ENCODE peak calls at places on chromosomes 1 and 21, in five cellular contexts. One of them, this sample, is unnamed.

GRCh38 chr1:47708658-47709301 is 270.9 kb downstream of the FOXD2 start:
- DNase-seq in sigmoid colon: peak; percentile 57
- DNase-seq in left ventricle myocardium inferior: no peak
- DNase-seq in heart right ventricle: no peak
- DNase-seq in neural progenitor cell: peak; percentile 88
- DNase-seq in this sample: no peak

GRCh38 chr1:47478090-47478489 is 40.2 kb downstream of the FOXD2 start:
- DNase-seq in sigmoid colon: no peak
- DNase-seq in left ventricle myocardium inferior: no peak
- DNase-seq in heart right ventricle: no peak
- DNase-seq in neural progenitor cell: no peak
- DNase-seq in this sample: peak; percentile 23

GRCh38 chr1:216815239-216815955 is 92.2 kb upstream of the ESRRG start:
- DNase-seq in sigmoid colon: no peak
- DNase-seq in left ventricle myocardium inferior: peak; percentile 50
- DNase-seq in heart right ventricle: peak; percentile 45
- DNase-seq in neural progenitor cell: peak; percentile 64
- DNase-seq in this sample: no peak

GRCh38 chr1:34844252-34844634 is 15.3 kb downstream of the SMIM12 start:
- DNase-seq in sigmoid colon: no peak
- DNase-seq in left ventricle myocardium inferior: no peak
- DNase-seq in heart right ventricle: peak; percentile 51
- DNase-seq in neural progenitor cell: peak; percentile 70
- DNase-seq in this sample: no peak

GRCh38 chr1:67214420-67215174 is 48.3 kb downstream of the IL23R start:
- DNase-seq in sigmoid colon: no peak
- DNase-seq in left ventricle myocardium inferior: no peak
- DNase-seq in heart right ventricle: no peak
- DNase-seq in neural progenitor cell: peak; percentile 54
- DNase-seq in this sample: no peak

GRCh38 chr1:201499795-201500669 is 6.9 kb downstream of the CSRP1 start:
- DNase-seq in sigmoid colon: no peak
- DNase-seq in left ventricle myocardium inferior: peak; percentile 52
- DNase-seq in heart right ventricle: no peak
- DNase-seq in neural progenitor cell: peak; percentile 34
- DNase-seq in this sample: no peak

GRCh38 chr1:7393141-7393540 is 378.0 kb upstream of the VAMP3 start:
- DNase-seq in sigmoid colon: no peak
- DNase-seq in left ventricle myocardium inferior: no peak
- DNase-seq in heart right ventricle: no peak
- DNase-seq in neural progenitor cell: no peak
- DNase-seq in this sample: no peak

GRCh38 chr1:206503591-206504362 is 3.6 kb upstream of the RASSF5 start:
- DNase-seq in sigmoid colon: peak; percentile 80
- DNase-seq in left ventricle myocardium inferior: no peak
- DNase-seq in heart right ventricle: peak; percentile 64
- DNase-seq in neural progenitor cell: no peak
- DNase-seq in this sample: peak; percentile 76

GRCh38 chr1:173190101-173190895 is 16.8 kb downstream of the TNFSF4 start:
- DNase-seq in sigmoid colon: peak; percentile 91
- DNase-seq in left ventricle myocardium inferior: peak; percentile 78
- DNase-seq in heart right ventricle: peak; percentile 88
- DNase-seq in neural progenitor cell: no peak
- DNase-seq in this sample: peak; percentile 94

GRCh38 chr1:14961661-14962267 is 191.8 kb upstream of the TMEM51 start:
- DNase-seq in sigmoid colon: no peak
- DNase-seq in left ventricle myocardium inferior: no peak
- DNase-seq in heart right ventricle: no peak
- DNase-seq in neural progenitor cell: peak; percentile 36
- DNase-seq in this sample: peak; percentile 46

GRCh38 chr1:91924146-91924545 is 25.1 kb upstream of the BRDT start:
- DNase-seq in sigmoid colon: no peak
- DNase-seq in left ventricle myocardium inferior: no peak
- DNase-seq in heart right ventricle: no peak
- DNase-seq in neural progenitor cell: no peak
- DNase-seq in this sample: no peak

GRCh38 chr21:45982256-45982757 is 737 bp downstream of the COL6A1 start:
- DNase-seq in sigmoid colon: peak; percentile 71
- DNase-seq in left ventricle myocardium inferior: no peak
- DNase-seq in heart right ventricle: no peak
- DNase-seq in neural progenitor cell: peak; percentile 54
- DNase-seq in this sample: no peak

GRCh38 chr1:21124846-21125245 is 51.9 kb downstream of the EIF4G3 start:
- DNase-seq in sigmoid colon: no peak
- DNase-seq in left ventricle myocardium inferior: no peak
- DNase-seq in heart right ventricle: no peak
- DNase-seq in neural progenitor cell: no peak
- DNase-seq in this sample: no peak

GRCh38 chr21:38505654-38506523 is 7.6 kb upstream of the ERG start:
- DNase-seq in sigmoid colon: no peak
- DNase-seq in left ventricle myocardium inferior: no peak
- DNase-seq in heart right ventricle: peak; percentile 64
- DNase-seq in neural progenitor cell: peak; percentile 81
- DNase-seq in this sample: no peak

GRCh38 chr1:28341591-28341990 is 12.8 kb downstream of the MED18 start:
- DNase-seq in sigmoid colon: peak; percentile 0
- DNase-seq in left ventricle myocardium inferior: no peak
- DNase-seq in heart right ventricle: no peak
- DNase-seq in neural progenitor cell: no peak
- DNase-seq in this sample: no peak

GRCh38 chr1:30728832-30729638 is 5.7 kb upstream of the MATN1 start:
- DNase-seq in sigmoid colon: no peak
- DNase-seq in left ventricle myocardium inferior: no peak
- DNase-seq in heart right ventricle: no peak
- DNase-seq in neural progenitor cell: no peak
- DNase-seq in this sample: no peak

GRCh38 chr1:66916320-66916719 is 8.3 kb downstream of the DNAI4 start:
- DNase-seq in sigmoid colon: no peak
- DNase-seq in left ventricle myocardium inferior: no peak
- DNase-seq in heart right ventricle: no peak
- DNase-seq in neural progenitor cell: no peak
- DNase-seq in this sample: no peak

GRCh38 chr1:53277326-53277725 is 39.0 kb upstream of the MAGOH start:
- DNase-seq in sigmoid colon: no peak
- DNase-seq in left ventricle myocardium inferior: no peak
- DNase-seq in heart right ventricle: no peak
- DNase-seq in neural progenitor cell: no peak
- DNase-seq in this sample: no peak

GRCh38 chr1:2194319-2194897 is at the start of gene FAAP20:
- DNase-seq in sigmoid colon: peak; percentile 72
- DNase-seq in left ventricle myocardium inferior: peak; percentile 77
- DNase-seq in heart right ventricle: no peak
- DNase-seq in neural progenitor cell: peak; percentile 88
- DNase-seq in this sample: no peak

GRCh38 chr1:167374014-167374413 is 144.3 kb downstream of the CD247 start:
- DNase-seq in sigmoid colon: no peak
- DNase-seq in left ventricle myocardium inferior: no peak
- DNase-seq in heart right ventricle: no peak
- DNase-seq in neural progenitor cell: peak; percentile 5
- DNase-seq in this sample: no peak

GRCh38 chr21:36636439-36636838 is 62.5 kb upstream of the SIM2 start:
- DNase-seq in sigmoid colon: no peak
- DNase-seq in left ventricle myocardium inferior: no peak
- DNase-seq in heart right ventricle: no peak
- DNase-seq in neural progenitor cell: no peak
- DNase-seq in this sample: no peak

GRCh38 chr1:103517380-103518047 is 8.0 kb upstream of the RNPC3 start:
- DNase-seq in sigmoid colon: no peak
- DNase-seq in left ventricle myocardium inferior: no peak
- DNase-seq in heart right ventricle: no peak
- DNase-seq in neural progenitor cell: no peak
- DNase-seq in this sample: no peak

GRCh38 chr1:169143351-169143750 is 36.9 kb downstream of the ATP1B1 start:
- DNase-seq in sigmoid colon: no peak
- DNase-seq in left ventricle myocardium inferior: no peak
- DNase-seq in heart right ventricle: no peak
- DNase-seq in neural progenitor cell: no peak
- DNase-seq in this sample: no peak

GRCh38 chr1:169146536-169147214 is 40.2 kb downstream of the ATP1B1 start:
- DNase-seq in sigmoid colon: no peak
- DNase-seq in left ventricle myocardium inferior: no peak
- DNase-seq in heart right ventricle: no peak
- DNase-seq in neural progenitor cell: peak; percentile 11
- DNase-seq in this sample: no peak

GRCh38 chr1:169143984-169144383 is 37.5 kb downstream of the ATP1B1 start:
- DNase-seq in sigmoid colon: no peak
- DNase-seq in left ventricle myocardium inferior: no peak
- DNase-seq in heart right ventricle: no peak
- DNase-seq in neural progenitor cell: no peak
- DNase-seq in this sample: no peak

GRCh38 chr1:169142129-169142528 is 35.6 kb downstream of the ATP1B1 start:
- DNase-seq in sigmoid colon: no peak
- DNase-seq in left ventricle myocardium inferior: no peak
- DNase-seq in heart right ventricle: no peak
- DNase-seq in neural progenitor cell: no peak
- DNase-seq in this sample: no peak

GRCh38 chr1:169144941-169145626 is 38.6 kb downstream of the ATP1B1 start:
- DNase-seq in sigmoid colon: no peak
- DNase-seq in left ventricle myocardium inferior: no peak
- DNase-seq in heart right ventricle: no peak
- DNase-seq in neural progenitor cell: no peak
- DNase-seq in this sample: no peak
- H3K27ac ChIP-seq in sigmoid colon: no peak overlapping the region
- H3K27ac ChIP-seq in left ventricle myocardium inferior: no peak overlapping the region
- H3K27ac ChIP-seq in heart right ventricle: no peak overlapping the region
- H3K27ac ChIP-seq in neural progenitor cell: no peak overlapping the region
- H3K27ac ChIP-seq in this sample: no peak overlapping the region

GRCh38 chr1:160708118-160708517 is 3.5 kb downstream of the CD48 start:
- DNase-seq in sigmoid colon: no peak
- DNase-seq in left ventricle myocardium inferior: no peak
- DNase-seq in heart right ventricle: no peak
- DNase-seq in neural progenitor cell: no peak
- DNase-seq in this sample: no peak

GRCh38 chr1:160707171-160708109 is 4.2 kb downstream of the CD48 start:
- DNase-seq in sigmoid colon: no peak
- DNase-seq in left ventricle myocardium inferior: no peak
- DNase-seq in heart right ventricle: no peak
- DNase-seq in neural progenitor cell: no peak
- DNase-seq in this sample: no peak

GRCh38 chr1:160704250-160704649 is 7.4 kb downstream of the CD48 start:
- DNase-seq in sigmoid colon: peak; percentile 65
- DNase-seq in left ventricle myocardium inferior: peak; percentile 19
- DNase-seq in heart right ventricle: no peak
- DNase-seq in neural progenitor cell: no peak
- DNase-seq in this sample: peak; percentile 53

GRCh38 chr1:160702100-160702499 is 9.5 kb downstream of the CD48 start:
- DNase-seq in sigmoid colon: no peak
- DNase-seq in left ventricle myocardium inferior: no peak
- DNase-seq in heart right ventricle: no peak
- DNase-seq in neural progenitor cell: peak; percentile 61
- DNase-seq in this sample: no peak

DNA sequence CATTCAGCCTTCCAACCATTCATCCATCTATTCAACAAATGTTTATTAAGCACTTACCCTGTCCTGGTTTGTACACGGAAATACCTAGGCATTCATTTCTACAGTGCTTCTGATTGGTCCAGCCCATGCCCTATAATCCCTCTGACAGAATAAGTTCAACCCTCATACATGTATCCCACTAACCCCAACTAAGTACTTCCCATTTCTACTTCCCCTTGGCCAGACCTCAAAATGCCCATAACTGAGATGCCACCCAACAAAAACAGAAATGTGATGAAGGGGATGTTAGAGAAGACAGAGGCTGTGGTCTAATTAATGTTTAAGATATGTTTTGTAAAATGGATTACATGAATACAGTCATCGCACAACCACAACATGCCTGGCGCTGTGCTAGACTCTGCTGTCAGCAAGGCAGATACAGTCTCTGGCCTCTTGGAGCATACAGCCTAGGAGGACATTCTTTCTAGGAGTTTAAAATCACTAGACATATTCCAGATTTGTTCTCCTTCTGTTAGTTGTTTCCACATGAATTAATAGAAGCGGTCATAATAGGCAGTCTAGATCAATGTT is 6.4 kb downstream of the CD48 start:
- DNase-seq in sigmoid colon: no peak
- DNase-seq in left ventricle myocardium inferior: no peak
- DNase-seq in heart right ventricle: no peak
- DNase-seq in neural progenitor cell: no peak
- DNase-seq in this sample: no peak
- TF ChIP-seq CTCF in sigmoid colon: no peak
- TF ChIP-seq CTCF in left ventricle myocardium inferior: no peak
- TF ChIP-seq CTCF in heart right ventricle: no peak
- TF ChIP-seq CTCF in neural progenitor cell: no peak
- TF ChIP-seq CTCF in this sample: no peak

GRCh38 chr1:214525535-214526019 is 25.8 kb downstream of the PTPN14 start:
- DNase-seq in sigmoid colon: no peak
- DNase-seq in left ventricle myocardium inferior: no peak
- DNase-seq in heart right ventricle: no peak
- DNase-seq in neural progenitor cell: no peak
- DNase-seq in this sample: no peak
- H3K4me1 ChIP-seq in sigmoid colon: peaks cover 53% of the 10 kb centered on the region
- H3K4me1 ChIP-seq in left ventricle myocardium inferior: peaks cover 34% of the 10 kb centered on the region
- H3K4me1 ChIP-seq in heart right ventricle: peaks cover 4% of the 10 kb centered on the region
- H3K4me1 ChIP-seq in neural progenitor cell: peaks cover 16% of the 10 kb centered on the region
- H3K4me1 ChIP-seq in this sample: no peaks in the 10 kb centered on the region

GRCh38 chr1:24003331-24003972 is 23.3 kb upstream of the SRSF10 start:
- DNase-seq in sigmoid colon: no peak
- DNase-seq in left ventricle myocardium inferior: no peak
- DNase-seq in heart right ventricle: no peak
- DNase-seq in neural progenitor cell: peak; percentile 47
- DNase-seq in this sample: no peak
- H3K27ac ChIP-seq in sigmoid colon: no peak overlapping the region
- H3K27ac ChIP-seq in left ventricle myocardium inferior: no peak overlapping the region
- H3K27ac ChIP-seq in heart right ventricle: no peak overlapping the region
- H3K27ac ChIP-seq in neural progenitor cell: no peak overlapping the region
- H3K27ac ChIP-seq in this sample: no peak overlapping the region

GRCh38 chr1:45230537-45230936 is 24.1 kb upstream of the ZSWIM5 start:
- DNase-seq in sigmoid colon: no peak
- DNase-seq in left ventricle myocardium inferior: no peak
- DNase-seq in heart right ventricle: no peak
- DNase-seq in neural progenitor cell: no peak
- DNase-seq in this sample: no peak
- TF ChIP-seq CTCF in sigmoid colon: no peak
- TF ChIP-seq CTCF in left ventricle myocardium inferior: no peak
- TF ChIP-seq CTCF in heart right ventricle: no peak
- TF ChIP-seq CTCF in neural progenitor cell: peak; percentile 5
- TF ChIP-seq CTCF in this sample: no peak

DNA sequence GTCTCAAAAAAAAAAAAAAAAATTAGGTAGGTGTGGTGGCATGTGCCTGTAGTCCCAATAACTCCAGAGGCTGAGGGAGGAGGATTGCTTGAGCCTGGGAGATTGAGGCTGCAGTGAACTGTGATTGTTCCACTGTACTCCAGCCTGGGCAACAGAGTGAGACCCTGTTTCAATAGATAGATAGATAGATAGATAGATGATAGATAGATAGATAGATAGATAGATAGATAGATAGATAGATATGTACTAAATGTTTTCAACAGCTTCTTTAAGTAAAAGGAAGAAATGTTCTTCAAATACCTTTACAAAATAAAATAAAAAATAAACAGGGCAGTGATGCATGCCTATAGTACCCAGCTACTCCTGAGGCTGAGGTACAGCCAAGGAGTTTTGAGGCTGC is 9.8 kb downstream of the KIF1B start:
- DNase-seq in sigmoid colon: no peak
- DNase-seq in left ventricle myocardium inferior: no peak
- DNase-seq in heart right ventricle: no peak
- DNase-seq in neural progenitor cell: no peak
- DNase-seq in this sample: no peak
- H3K4me1 ChIP-seq in sigmoid colon: peaks cover 73% of the 10 kb centered on the region
- H3K4me1 ChIP-seq in left ventricle myocardium inferior: peaks cover 98% of the 10 kb centered on the region
- H3K4me1 ChIP-seq in heart right ventricle: peaks cover 41% of the 10 kb centered on the region
- H3K4me1 ChIP-seq in neural progenitor cell: peaks cover 5% of the 10 kb centered on the region
- H3K4me1 ChIP-seq in this sample: peaks cover 49% of the 10 kb centered on the region

GRCh38 chr1:247335871-247336270 is 4.2 kb upstream of the ZNF496 start:
- DNase-seq in sigmoid colon: no peak
- DNase-seq in left ventricle myocardium inferior: no peak
- DNase-seq in heart right ventricle: no peak
- DNase-seq in neural progenitor cell: peak; percentile 23
- DNase-seq in this sample: no peak
- H3K27ac ChIP-seq in sigmoid colon: no peak overlapping the region
- H3K27ac ChIP-seq in left ventricle myocardium inferior: peak overlapping the region; percentile 27
- H3K27ac ChIP-seq in heart right ventricle: no peak overlapping the region
- H3K27ac ChIP-seq in neural progenitor cell: no peak overlapping the region
- H3K27ac ChIP-seq in this sample: no peak overlapping the region

This sample was measured in adrenal gland.